ENCODE peak calls at places on chromosomes 11 and 22, in eight cellular contexts. K is omental fat pad; Q is stimulated activated naive CD8-positive, alpha-beta T cell treated with anti-CD3 and anti-CD28 coated beads, Interleukin-15, Interleukin-2, amounts not matched to agents 100 U/mL and 50 U/mL, for 24 hours; Z is stimulated activated CD8-positive, alpha-beta memory T cell treated with anti-CD3 and anti-CD28 coated beads, Interleukin-4, amount 100 ng/mL, for 1 hour; D is MG63; Y is SJSA1; L is GM03348; A is amniotic stem cell. J is an unnamed sample.

GRCh38 chr11:64297722-64298358 is 2.3 kb upstream of the CATSPERZ start:
- DNase-seq in K (no peak), Q (no peak), Z (no peak), D (no peak), Y (no peak), L (no peak), A (no peak), J (no peak)

GRCh38 chr22:42961815-42962214 is 53.1 kb downstream of the PACSIN2 start:
- DNase-seq in K (no peak), Q (no peak), Z (no peak), D (no peak), Y (no peak), L (no peak), A (no peak), J (no peak)

GRCh38 chr11:106697058-106697457 is 321.2 kb downstream of the GUCY1A2 start:
- DNase-seq in K (no peak), Q (no peak), Z (no peak), D (no peak), Y (no peak), L (peak), A (peak), J (no peak)

GRCh38 chr11:72721689-72722049 is 30.5 kb downstream of the ARAP1 start:
- DNase-seq in K (no peak), Q (peak), Z (no peak), D (no peak), Y (no peak), L (peak), A (no peak), J (no peak)

GRCh38 chr22:31569126-31569525 is 72.8 kb downstream of the SFI1 start:
- DNase-seq in K (no peak), Q (no peak), Z (no peak), D (no peak), Y (no peak), L (no peak), A (no peak), J (no peak)

GRCh38 chr11:125773516-125773915 is 5.1 kb downstream of the PATE2 start:
- DNase-seq in K (no peak), Q (no peak), Z (no peak), D (no peak), Y (no peak), L (no peak), A (no peak), J (no peak)

GRCh38 chr22:46104170-46104880 is 46.0 kb upstream of the PPARA start:
- DNase-seq in K (no peak), Q (no peak), Z (no peak), D (no peak), Y (no peak), L (no peak), A (no peak), J (no peak)

GRCh38 chr11:36431429-36432092 is 78.5 kb downstream of the TRAF6 start:
- DNase-seq in K (no peak), Q (peak), Z (no peak), D (peak), Y (peak), L (peak), A (peak), J (no peak)

GRCh38 chr11:75471134-75471943 is 38.3 kb upstream of the KLHL35 start:
- DNase-seq in K (no peak), Q (no peak), Z (no peak), D (no peak), Y (no peak), L (no peak), A (no peak), J (no peak)

GRCh38 chr11:92550411-92550810 is 325.8 kb downstream of the FAT3 start:
- DNase-seq in K (no peak), Q (no peak), Z (no peak), D (no peak), Y (no peak), L (no peak), A (no peak), J (no peak)

GRCh38 chr11:7612056-7612660 is 61.1 kb downstream of the CYB5R2 start:
- DNase-seq in K (no peak), Q (no peak), Z (no peak), D (no peak), Y (no peak), L (no peak), A (no peak), J (no peak)

GRCh38 chr11:47879259-47880184 is 31.4 kb upstream of the NUP160 start:
- DNase-seq in K (no peak), Q (no peak), Z (no peak), D (no peak), Y (no peak), L (no peak), A (no peak), J (no peak)

GRCh38 chr11:114031599-114032320 is 27.8 kb upstream of the ZBTB16 start:
- DNase-seq in K (no peak), Q (no peak), Z (no peak), D (no peak), Y (no peak), L (no peak), A (no peak), J (no peak)

GRCh38 chr11:116855413-116855812 is 18.0 kb upstream of the APOA1 start:
- DNase-seq in K (no peak), Q (no peak), Z (no peak), D (no peak), Y (no peak), L (no peak), A (no peak), J (no peak)

GRCh38 chr11:37747121-37747520 is 1149.1 kb upstream of the RAG2 start:
- DNase-seq in K (no peak), Q (no peak), Z (no peak), D (no peak), Y (no peak), L (no peak), A (no peak), J (no peak)

GRCh38 chr11:208177-208916 is 839 bp downstream of the RIC8A start:
- DNase-seq in K (no peak), Q (peak), Z (peak), D (peak), Y (peak), L (peak), A (peak), J (no peak)